ENCODE peak calls at places on chromosomes 5 and 9, in seven cellular contexts. One of them, this sample, is unnamed.

GRCh38 chr5:133112026-133112660 is 60.3 kb downstream of the HSPA4 start:
- DNase-seq in EH: no peak
- DNase-seq in activated CD4-positive, alpha-beta T cell treated with anti-CD3 and anti-CD28 coated beads, Interleukin-2, amount 50 U/mL, for 24 hours: no peak
- DNase-seq in skeletal muscle cell: no peak
- DNase-seq in AG20443: no peak
- DNase-seq in ACHN: no peak
- DNase-seq in CD8-positive, alpha-beta memory T cell: no peak
- DNase-seq in this sample: no peak

GRCh38 chr5:74916831-74917710 is 50.9 kb upstream of the FAM169A start:
- DNase-seq in EH: peak
- DNase-seq in activated CD4-positive, alpha-beta T cell treated with anti-CD3 and anti-CD28 coated beads, Interleukin-2, amount 50 U/mL, for 24 hours: no peak
- DNase-seq in AG20443: no peak
- DNase-seq in CD8-positive, alpha-beta memory T cell: no peak
- DNase-seq in skeletal muscle cell: no peak
- DNase-seq in ACHN: no peak
- DNase-seq in this sample: no peak

GRCh38 chr5:91514408-91514807 is 131.3 kb upstream of the ARRDC3 start:
- DNase-seq in skeletal muscle cell: no peak
- DNase-seq in EH: no peak
- DNase-seq in activated CD4-positive, alpha-beta T cell treated with anti-CD3 and anti-CD28 coated beads, Interleukin-2, amount 50 U/mL, for 24 hours: no peak
- DNase-seq in CD8-positive, alpha-beta memory T cell: no peak
- DNase-seq in ACHN: no peak
- DNase-seq in AG20443: no peak
- DNase-seq in this sample: no peak

GRCh38 chr5:56003633-56004032 is 8.9 kb upstream of the IL6ST start:
- DNase-seq in AG20443: no peak
- DNase-seq in skeletal muscle cell: peak
- DNase-seq in CD8-positive, alpha-beta memory T cell: no peak
- DNase-seq in EH: peak
- DNase-seq in activated CD4-positive, alpha-beta T cell treated with anti-CD3 and anti-CD28 coated beads, Interleukin-2, amount 50 U/mL, for 24 hours: no peak
- DNase-seq in ACHN: no peak
- DNase-seq in this sample: no peak

GRCh38 chr5:127562252-127562651 is 44.8 kb downstream of the PRRC1 start:
- DNase-seq in ACHN: peak
- DNase-seq in EH: peak
- DNase-seq in CD8-positive, alpha-beta memory T cell: no peak
- DNase-seq in activated CD4-positive, alpha-beta T cell treated with anti-CD3 and anti-CD28 coated beads, Interleukin-2, amount 50 U/mL, for 24 hours: no peak
- DNase-seq in skeletal muscle cell: no peak
- DNase-seq in AG20443: peak
- DNase-seq in this sample: no peak

GRCh38 chr9:112288029-112288428 is 45.4 kb downstream of the PTBP3 start:
- DNase-seq in skeletal muscle cell: peak
- DNase-seq in activated CD4-positive, alpha-beta T cell treated with anti-CD3 and anti-CD28 coated beads, Interleukin-2, amount 50 U/mL, for 24 hours: no peak
- DNase-seq in ACHN: no peak
- DNase-seq in EH: peak
- DNase-seq in CD8-positive, alpha-beta memory T cell: no peak
- DNase-seq in AG20443: no peak
- DNase-seq in this sample: no peak

GRCh38 chr5:33611882-33612281 is 171.1 kb downstream of the TARS1 start:
- DNase-seq in CD8-positive, alpha-beta memory T cell: no peak
- DNase-seq in AG20443: peak
- DNase-seq in activated CD4-positive, alpha-beta T cell treated with anti-CD3 and anti-CD28 coated beads, Interleukin-2, amount 50 U/mL, for 24 hours: no peak
- DNase-seq in EH: peak
- DNase-seq in skeletal muscle cell: peak
- DNase-seq in ACHN: no peak
- DNase-seq in this sample: no peak

GRCh38 chr9:87698069-87698809 is 27.7 kb upstream of the CTSL start:
- DNase-seq in CD8-positive, alpha-beta memory T cell: no peak
- DNase-seq in AG20443: no peak
- DNase-seq in skeletal muscle cell: no peak
- DNase-seq in ACHN: no peak
- DNase-seq in activated CD4-positive, alpha-beta T cell treated with anti-CD3 and anti-CD28 coated beads, Interleukin-2, amount 50 U/mL, for 24 hours: no peak
- DNase-seq in EH: no peak
- DNase-seq in this sample: no peak

GRCh38 chr9:126043691-126044090 is 282.9 kb upstream of the MVB12B start:
- DNase-seq in EH: peak
- DNase-seq in CD8-positive, alpha-beta memory T cell: no peak
- DNase-seq in activated CD4-positive, alpha-beta T cell treated with anti-CD3 and anti-CD28 coated beads, Interleukin-2, amount 50 U/mL, for 24 hours: no peak
- DNase-seq in AG20443: no peak
- DNase-seq in skeletal muscle cell: no peak
- DNase-seq in ACHN: no peak
- DNase-seq in this sample: no peak

GRCh38 chr5:14217587-14217986 is 74.4 kb downstream of the TRIO start:
- DNase-seq in skeletal muscle cell: no peak
- DNase-seq in activated CD4-positive, alpha-beta T cell treated with anti-CD3 and anti-CD28 coated beads, Interleukin-2, amount 50 U/mL, for 24 hours: no peak
- DNase-seq in AG20443: no peak
- DNase-seq in EH: no peak
- DNase-seq in ACHN: no peak
- DNase-seq in CD8-positive, alpha-beta memory T cell: no peak
- DNase-seq in this sample: no peak

GRCh38 chr5:66015296-66015960 is 89.1 kb downstream of the ERBIN start:
- DNase-seq in ACHN: no peak
- DNase-seq in CD8-positive, alpha-beta memory T cell: no peak
- DNase-seq in EH: no peak
- DNase-seq in AG20443: no peak
- DNase-seq in activated CD4-positive, alpha-beta T cell treated with anti-CD3 and anti-CD28 coated beads, Interleukin-2, amount 50 U/mL, for 24 hours: no peak
- DNase-seq in skeletal muscle cell: no peak
- DNase-seq in this sample: no peak

GRCh38 chr5:149635394-149635793 is 54.1 kb downstream of the ARHGEF37 start:
- DNase-seq in skeletal muscle cell: no peak
- DNase-seq in CD8-positive, alpha-beta memory T cell: no peak
- DNase-seq in activated CD4-positive, alpha-beta T cell treated with anti-CD3 and anti-CD28 coated beads, Interleukin-2, amount 50 U/mL, for 24 hours: no peak
- DNase-seq in AG20443: no peak
- DNase-seq in EH: peak
- DNase-seq in ACHN: no peak
- DNase-seq in this sample: no peak

This sample was measured in immature natural killer cell.